ENCODE peak calls at places on chromosomes 12 and 14, in four cellular contexts. G is heart left ventricle, Y is choroid plexus epithelial cell, C is Calu3. B is an unnamed sample.

GRCh38 chr12:29164477-29165163 is 15.5 kb downstream of the FAR2 start:
- DNase-seq in G (no peak), Y (peak; percentile 87), C (no peak), B (no peak)

GRCh38 chr12:51000245-51000644 is 25.9 kb downstream of the SLC11A2 start:
- DNase-seq in G (no peak), Y (peak; percentile 16), C (no peak), B (no peak)

GRCh38 chr14:38536376-38537038 is 280.6 kb upstream of the CLEC14A start:
- DNase-seq in G (no peak), Y (no peak), C (no peak), B (no peak)

GRCh38 chr12:121033625-121034349 is 5.3 kb downstream of the OASL start:
- DNase-seq in G (no peak), Y (peak; percentile 18), C (peak; percentile 54), B (no peak)

GRCh38 chr12:55935742-55936151 is 4.8 kb downstream of the DGKA start:
- DNase-seq in G (peak; percentile 49), Y (peak; percentile 11), C (no peak), B (peak; percentile 94)

GRCh38 chr12:52715416-52715815 is 12.1 kb upstream of the KRT77 start:
- DNase-seq in G (no peak), Y (no peak), C (no peak), B (peak; percentile 73)

GRCh38 chr14:32564591-32564990 is 235.5 kb downstream of the AKAP6 start:
- DNase-seq in G (no peak), Y (peak; percentile 67), C (no peak), B (no peak)

GRCh38 chr14:31510222-31510621 is 22.4 kb upstream of the GPR33 start:
- DNase-seq in G (no peak), Y (peak; percentile 43), C (no peak), B (no peak)

GRCh38 chr14:61406198-61406597 is 84.8 kb downstream of the PRKCH start:
- DNase-seq in G (no peak), Y (no peak), C (no peak), B (no peak)

GRCh38 chr14:105411017-105411941 is 8.3 kb upstream of the MTA1 start:
- DNase-seq in G (peak; percentile 39), Y (peak; percentile 49), C (peak; percentile 60), B (no peak)

GRCh38 chr12:101670007-101670671 is 27.3 kb upstream of the CHPT1 start:
- DNase-seq in G (no peak), Y (peak; percentile 85), C (peak; percentile 45), B (no peak)

GRCh38 chr12:109582636-109583035 is 9.0 kb downstream of the MVK start:
- DNase-seq in G (peak; percentile 74), Y (no peak), C (peak; percentile 39), B (peak; percentile 51)

GRCh38 chr14:68794856-68795601 is 2.2 kb upstream of the ZFP36L1 start:
- DNase-seq in G (no peak), Y (peak; percentile 94), C (peak; percentile 23), B (no peak)

DNA sequence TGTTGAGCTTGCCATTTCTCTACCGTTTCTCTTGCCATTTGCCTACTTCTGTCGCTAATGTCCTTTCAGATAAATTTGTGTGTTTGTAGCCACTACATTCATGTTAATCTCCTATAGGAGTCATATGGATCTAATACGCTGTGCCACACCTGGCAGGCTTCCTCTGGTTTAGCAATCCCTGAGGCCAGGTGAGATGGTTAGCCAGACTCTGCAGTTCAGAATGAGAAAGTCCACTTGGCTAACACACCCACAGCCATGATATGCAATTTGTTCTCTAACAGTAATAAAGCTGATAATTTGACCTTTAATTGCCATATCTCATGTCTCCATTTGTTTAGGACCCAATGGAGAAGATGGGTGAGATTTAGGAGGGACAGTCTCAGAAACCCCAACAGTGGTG is 1261.6 kb upstream of the TMEM132C start:
- DNase-seq in G (no peak), Y (no peak), C (no peak), B (no peak)
- TF ChIP-seq CTCF in G (no peak), Y (no peak), C (no peak), B (no peak)

DNA sequence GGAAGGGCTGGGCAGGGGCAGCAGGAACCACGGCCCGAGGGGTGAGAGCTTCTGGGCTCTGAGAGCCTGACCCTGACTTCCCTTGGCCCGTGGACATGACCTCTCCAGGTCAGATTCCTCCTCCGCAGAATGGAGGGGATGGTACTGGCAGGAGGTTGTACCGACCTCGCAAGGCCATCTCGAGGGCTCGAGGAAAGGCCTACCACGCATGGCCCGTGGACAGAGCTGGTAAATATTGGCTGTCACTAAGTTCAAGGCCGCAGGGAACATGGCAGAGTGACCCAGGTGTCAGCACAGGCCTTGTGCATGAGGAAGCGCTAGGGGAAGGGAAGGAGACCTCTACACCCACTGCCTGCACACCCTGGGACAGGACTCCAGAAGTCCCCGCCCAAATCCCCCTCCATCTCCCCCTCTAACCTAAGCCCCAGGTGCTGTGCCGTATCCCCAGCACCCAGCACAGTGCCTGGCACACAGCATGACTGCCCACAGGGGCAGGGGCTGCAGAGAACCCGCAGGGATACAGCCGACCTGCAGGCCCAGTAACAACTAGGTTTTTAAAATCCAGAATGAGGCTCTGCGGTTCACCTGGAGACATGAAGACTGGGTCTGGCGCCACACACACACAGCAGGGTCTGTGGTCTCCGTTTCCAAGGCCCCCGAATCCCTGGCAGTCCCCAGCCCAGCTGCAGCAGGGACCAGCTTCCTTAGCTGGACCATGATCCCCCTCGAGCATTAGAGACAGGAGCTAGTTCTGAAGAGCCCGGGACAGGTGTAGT is 54.8 kb upstream of the PPP2R5C start:
- DNase-seq in G (peak; percentile 50), Y (no peak), C (no peak), B (no peak)
- TF ChIP-seq CTCF in G (no peak), Y (no peak), C (no peak), B (no peak)

DNA sequence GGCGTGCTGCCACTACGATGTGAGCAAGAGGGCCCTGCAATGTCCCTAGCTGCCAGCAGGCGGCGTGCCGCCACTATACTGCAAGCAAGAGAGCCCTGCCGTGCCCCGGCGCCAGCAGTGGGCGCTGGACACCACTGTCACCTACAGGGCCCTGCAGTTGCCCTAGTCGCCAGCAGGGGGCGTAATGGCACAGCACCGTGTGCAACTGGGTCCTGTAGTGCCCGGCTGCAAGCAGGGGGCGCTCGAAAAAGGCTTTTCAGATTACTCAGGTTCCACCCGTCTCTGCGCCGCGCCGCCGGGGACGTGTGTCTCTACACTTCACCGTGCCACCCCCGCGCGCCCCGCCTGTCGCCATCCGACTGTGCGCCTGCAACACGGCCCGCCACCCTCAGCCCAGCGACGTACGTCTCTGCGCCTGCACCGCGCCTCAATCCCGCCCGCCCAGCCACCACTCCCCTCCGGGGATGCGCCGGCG is 1356.9 kb downstream of the TMEM121 start:
- DNase-seq in G (peak; percentile 31), Y (peak; percentile 4), C (peak; percentile 37), B (no peak)
- TF ChIP-seq CTCF in G (peak; percentile 14), Y (peak; percentile 44), C (peak; percentile 58), B (peak; percentile 75)

GRCh38 chr12:104825408-104825807 is 132.7 kb downstream of the SLC41A2 start:
- DNase-seq in G (no peak), Y (peak; percentile 23), C (no peak), B (no peak)
- TF ChIP-seq CTCF in G (no peak), Y (peak; percentile 46), C (no peak), B (peak; percentile 65)

GRCh38 chr12:2640281-2640680 is 154.5 kb upstream of the FKBP4 start:
- DNase-seq in G (no peak), Y (no peak), C (no peak), B (no peak)

GRCh38 chr12:2641761-2642160 is 153.0 kb upstream of the FKBP4 start:
- DNase-seq in G (no peak), Y (no peak), C (no peak), B (no peak)

GRCh38 chr12:2640709-2641108 is 154.1 kb upstream of the FKBP4 start:
- DNase-seq in G (peak; percentile 72), Y (peak; percentile 95), C (peak; percentile 52), B (no peak)

GRCh38 chr12:2642176-2642892 is 152.4 kb upstream of the FKBP4 start:
- DNase-seq in G (no peak), Y (no peak), C (no peak), B (no peak)

DNA sequence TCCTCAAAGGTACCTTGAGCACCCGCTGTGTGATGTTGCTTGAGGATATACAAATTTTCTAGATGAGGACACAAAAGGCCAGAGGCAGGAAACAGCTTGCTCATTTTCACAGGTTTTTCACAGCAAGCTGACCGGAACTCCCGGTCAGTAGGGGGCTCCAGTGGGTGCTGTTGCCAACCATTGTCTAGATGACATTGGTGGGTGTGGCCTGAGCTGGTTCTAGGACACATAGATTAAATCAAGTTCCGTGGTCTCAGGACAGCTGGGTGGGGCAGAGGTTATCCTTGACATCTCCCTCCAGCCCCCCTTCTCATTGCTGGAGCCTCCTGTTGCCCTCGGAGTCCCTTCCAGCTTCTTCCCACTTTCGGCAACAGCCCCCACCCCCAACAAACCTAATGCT is 153.6 kb upstream of the FKBP4 start:
- DNase-seq in G (peak; percentile 61), Y (peak; percentile 36), C (peak; percentile 44), B (no peak)
- TF ChIP-seq CTCF in G (no peak), Y (peak; percentile 52), C (no peak), B (peak; percentile 68)

B was measured in chondrocyte.